ENCODE peak calls at places on chromosomes 7 and 10, in ten cellular contexts. R is RWPE1; Q is CD4-positive, alpha-beta T cell; I is AG04450; O is HFF-Myc; G is PC-9; E is ovary; C is breast epithelium; Y is GM10248; B is neural crest cell. D is an unnamed sample.

GRCh38 chr10:122325235-122325634 is 49.3 kb upstream of the PLEKHA1 start:
- DNase-seq in C (no peak), Q (no peak), I (no peak), O (no peak), E (no peak), B (no peak), Y (no peak), R (no peak), G (no peak), D (peak; percentile 20)

GRCh38 chr10:63700935-63701263 is 179.7 kb downstream of the REEP3 start:
- DNase-seq in O (no peak), Y (no peak), R (no peak), Q (no peak), G (no peak), B (no peak), I (no peak), C (no peak), E (no peak), D (no peak)

GRCh38 chr7:78702770-78703169 is 750.7 kb downstream of the MAGI2 start:
- DNase-seq in C (no peak), E (no peak), Y (no peak), I (peak; percentile 88), O (peak; percentile 52), B (no peak), Q (no peak), R (peak; percentile 69), G (peak; percentile 37), D (no peak)

GRCh38 chr10:97640868-97641811 is 669 bp downstream of the PI4K2A start:
- DNase-seq in R (peak; percentile 28), B (no peak), G (no peak), Q (peak; percentile 5), E (peak; percentile 33), C (no peak), O (no peak), I (peak; percentile 24), Y (peak; percentile 41), D (peak; percentile 72)

GRCh38 chr7:81594767-81595166 is 175.1 kb downstream of the HGF start:
- DNase-seq in C (no peak), I (no peak), O (no peak), E (no peak), B (no peak), Y (no peak), Q (no peak), R (no peak), G (no peak), D (no peak)

GRCh38 chr7:26779978-26780595 is 84.3 kb downstream of the SKAP2 start:
- DNase-seq in R (no peak), I (no peak), B (no peak), G (no peak), O (no peak), C (no peak), Y (no peak), E (no peak), Q (no peak), D (no peak)

GRCh38 chr7:127608446-127608845 is 9.5 kb downstream of the PAX4 start:
- DNase-seq in I (no peak), B (no peak), G (no peak), R (no peak), Q (no peak), E (no peak), O (no peak), Y (no peak), C (no peak), D (no peak)

GRCh38 chr7:93453264-93453663 is 121.3 kb downstream of the CALCR start:
- DNase-seq in I (no peak), B (no peak), Y (no peak), C (no peak), E (no peak), R (no peak), Q (no peak), G (no peak), O (no peak), D (no peak)

DNA sequence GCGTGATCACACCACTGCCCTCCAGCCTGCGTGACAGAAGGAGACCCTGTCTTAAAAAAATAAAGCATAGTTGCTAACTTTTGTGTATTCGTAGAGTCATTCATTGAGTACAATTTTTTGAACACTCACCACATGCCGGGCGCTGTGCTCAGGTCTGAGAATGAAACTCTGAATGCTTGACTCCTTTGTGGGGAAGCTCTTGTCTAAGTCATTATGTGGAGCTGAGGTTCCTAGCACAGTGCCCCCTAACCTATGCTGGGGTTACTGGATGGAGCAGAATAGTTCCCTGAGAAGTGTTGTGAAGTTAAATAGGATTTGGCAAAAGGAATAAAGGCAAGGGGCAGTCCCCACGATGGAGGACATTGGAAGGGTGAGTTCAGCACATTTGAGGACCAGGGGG is 123.3 kb downstream of the CELF2 start:
- DNase-seq in Q (no peak), O (no peak), B (no peak), G (no peak), R (no peak), I (no peak), E (no peak), C (no peak), Y (no peak), D (no peak)
- TF ChIP-seq CTCF in Q (no peak), O (no peak), B (no peak), G (no peak), R (no peak), I (no peak), E (no peak), C (no peak), Y (no peak), D (no peak)

GRCh38 chr7:22853674-22854157 is 31.1 kb upstream of the TOMM7 start:
- DNase-seq in O (no peak), B (no peak), G (no peak), C (no peak), E (no peak), I (no peak), R (no peak), Y (no peak), Q (peak; percentile 68), D (no peak)
- TF ChIP-seq CTCF in O (no peak), B (no peak), G (no peak), C (no peak), E (no peak), I (peak; percentile 36), R (peak; percentile 97), Y (peak; percentile 46), Q (no peak), D (peak; percentile 89)

DNA sequence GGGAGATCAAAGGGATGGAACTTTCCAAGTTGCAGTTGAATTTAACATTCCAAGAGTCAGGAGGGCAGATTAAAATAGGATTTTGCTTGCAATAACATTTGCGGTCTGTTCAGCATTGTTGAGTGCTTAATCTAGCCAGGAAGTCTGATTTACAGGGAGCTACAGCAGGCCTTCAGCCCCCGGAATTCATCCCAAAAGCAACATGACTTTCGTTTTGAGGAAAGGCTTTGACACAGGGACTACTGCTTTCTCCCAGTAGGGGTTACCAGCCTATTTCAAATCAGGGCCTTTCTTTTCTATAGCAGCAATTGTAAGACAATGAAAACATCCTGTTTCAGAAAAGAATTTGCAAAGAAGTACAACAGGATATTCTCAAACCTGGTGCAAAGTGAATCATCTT is 279.7 kb upstream of the PITRM1 start:
- DNase-seq in B (no peak), O (peak; percentile 92), E (no peak), G (no peak), R (peak; percentile 15), C (no peak), Y (no peak), I (peak; percentile 94), Q (no peak), D (no peak)
- TF ChIP-seq CTCF in B (peak; percentile 49), O (peak; percentile 49), E (no peak), G (no peak), R (no peak), C (peak; percentile 46), Y (no peak), I (peak; percentile 71), Q (peak; percentile 38), D (peak; percentile 55)

DNA sequence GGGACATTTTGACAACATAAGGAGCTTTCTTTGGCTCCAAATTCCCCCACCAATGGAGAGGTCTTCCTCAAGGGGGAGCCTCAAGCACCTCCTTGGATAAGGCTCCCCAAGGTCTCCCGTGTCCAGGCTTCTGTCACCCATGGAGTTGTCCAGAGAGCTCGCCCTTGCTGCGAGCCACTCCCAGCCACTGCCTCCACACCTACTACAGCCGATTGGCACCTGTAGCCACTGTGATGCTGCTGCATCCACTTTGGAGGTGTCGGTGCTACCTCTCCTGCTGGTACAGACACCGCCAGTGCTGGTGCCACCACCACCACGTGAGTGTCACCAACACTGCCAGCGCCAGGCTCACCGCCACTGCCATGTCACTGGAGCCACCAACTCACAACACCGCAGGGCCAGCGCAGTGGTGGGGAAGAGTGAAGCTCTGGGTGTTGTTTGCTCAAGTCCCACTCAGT is 22.1 kb upstream of the ENO4 start:
- DNase-seq in C (no peak), B (no peak), G (no peak), Q (no peak), R (no peak), I (no peak), E (no peak), Y (no peak), O (no peak), D (no peak)
- TF ChIP-seq CTCF in C (no peak), B (no peak), G (no peak), Q (no peak), R (no peak), I (no peak), E (no peak), Y (no peak), O (peak; percentile 16), D (no peak)

D was measured in type B pancreatic cell.